ENCODE peak calls at places on chromosomes 13 and 19, in ten cellular contexts. B, N, V, F, Z, H, M, C, K and S are unnamed samples.

GRCh38 chr13:98647121-98647520 is 70.2 kb upstream of the STK24 start:
- DNase-seq in B (no peak), N (no peak), V (no peak), F (no peak), Z (no peak), H (no peak), M (no peak), C (no peak), K (no peak), S (no peak)

GRCh38 chr19:20423381-20424207 is 142.0 kb downstream of the ZNF737 start:
- DNase-seq in B (peak; percentile 15), N (peak; percentile 77), V (no peak), F (peak; percentile 60), Z (no peak), H (peak; percentile 47), M (peak; percentile 10), C (peak; percentile 74), K (peak; percentile 44), S (peak; percentile 40)

GRCh38 chr13:45873491-45874360 is 22.2 kb upstream of the SIAH3 start:
- DNase-seq in B (no peak), N (no peak), V (peak; percentile 27), F (no peak), Z (no peak), H (no peak), M (no peak), C (peak; percentile 25), K (no peak), S (no peak)

GRCh38 chr13:110546933-110547332 is 14.6 kb downstream of the RAB20 start:
- DNase-seq in B (no peak), N (peak; percentile 84), V (peak; percentile 5), F (no peak), Z (peak; percentile 85), H (no peak), M (peak; percentile 81), C (peak; percentile 94), K (peak; percentile 58), S (no peak)

GRCh38 chr19:35879068-35879467 is 10.7 kb downstream of the APLP1 start:
- DNase-seq in B (no peak), N (no peak), V (no peak), F (no peak), Z (no peak), H (no peak), M (no peak), C (no peak), K (no peak), S (no peak)

GRCh38 chr19:40626918-40627317 is 25.7 kb downstream of the LTBP4 start:
- DNase-seq in B (no peak), N (no peak), V (no peak), F (no peak), Z (no peak), H (no peak), M (no peak), C (no peak), K (no peak), S (no peak)

GRCh38 chr13:32019612-32020233 is 11.9 kb upstream of the FRY start:
- DNase-seq in B (no peak), N (no peak), V (no peak), F (peak; percentile 74), Z (no peak), H (no peak), M (no peak), C (peak; percentile 46), K (no peak), S (peak; percentile 7)

GRCh38 chr19:16435238-16435911 is 36.4 kb downstream of the EPS15L1 start:
- DNase-seq in B (no peak), N (peak; percentile 76), V (peak; percentile 88), F (peak; percentile 56), Z (no peak), H (no peak), M (no peak), C (peak; percentile 65), K (peak; percentile 64), S (no peak)

GRCh38 chr13:28741080-28741479 is 22.3 kb upstream of the SLC46A3 start:
- DNase-seq in B (no peak), N (no peak), V (no peak), F (no peak), Z (no peak), H (no peak), M (no peak), C (no peak), K (no peak), S (no peak)

GRCh38 chr19:47729468-47729798 is 15.9 kb upstream of the NOP53 start:
- DNase-seq in B (no peak), N (no peak), V (peak; percentile 79), F (no peak), Z (peak; percentile 39), H (no peak), M (no peak), C (peak; percentile 94), K (peak; percentile 60), S (no peak)

GRCh38 chr19:3838661-3839060 is 30.2 kb downstream of the ZFR2 start:
- DNase-seq in B (no peak), N (no peak), V (no peak), F (no peak), Z (no peak), H (no peak), M (no peak), C (no peak), K (no peak), S (no peak)

GRCh38 chr13:93996471-93996870 is 483.0 kb downstream of the DCT start:
- DNase-seq in B (no peak), N (no peak), V (no peak), F (no peak), Z (no peak), H (no peak), M (no peak), C (no peak), K (no peak), S (no peak)

GRCh38 chr13:48251616-48252081 is 18.6 kb downstream of the ITM2B start:
- DNase-seq in B (no peak), N (no peak), V (no peak), F (no peak), Z (no peak), H (no peak), M (no peak), C (no peak), K (no peak), S (no peak)

GRCh38 chr13:32045963-32046785 is 14.6 kb downstream of the FRY start:
- DNase-seq in B (no peak), N (no peak), V (no peak), F (no peak), Z (no peak), H (no peak), M (peak; percentile 64), C (no peak), K (peak; percentile 40), S (peak; percentile 9)

GRCh38 chr13:73223372-73223781 is 164.6 kb downstream of the KLF5 start:
- DNase-seq in B (no peak), N (no peak), V (no peak), F (no peak), Z (no peak), H (peak; percentile 70), M (no peak), C (no peak), K (no peak), S (no peak)

GRCh38 chr19:41398042-41398403 is 405 bp downstream of the BCKDHA start:
- DNase-seq in B (no peak), N (no peak), V (no peak), F (no peak), Z (no peak), H (no peak), M (no peak), C (no peak), K (no peak), S (no peak)

GRCh38 chr13:60230593-60230992 is 66.9 kb upstream of the DIAPH3 start:
- DNase-seq in B (no peak), N (no peak), V (no peak), F (peak; percentile 84), Z (no peak), H (no peak), M (no peak), C (peak; percentile 3), K (no peak), S (no peak)

GRCh38 chr19:54009440-54009839 is 18.0 kb downstream of the CACNG6 start:
- DNase-seq in B (no peak), N (no peak), V (no peak), F (no peak), Z (no peak), H (no peak), M (no peak), C (no peak), K (no peak), S (no peak)

GRCh38 chr19:18483119-18483518 is 38.8 kb downstream of the ELL start:
- DNase-seq in B (no peak), N (no peak), V (no peak), F (no peak), Z (no peak), H (no peak), M (peak; percentile 45), C (no peak), K (no peak), S (no peak)

GRCh38 chr13:112554214-112554850 is 33.6 kb downstream of the TUBGCP3 start:
- DNase-seq in B (no peak), N (no peak), V (no peak), F (no peak), Z (no peak), H (no peak), M (no peak), C (no peak), K (no peak), S (no peak)

GRCh38 chr19:45781282-45782161 is 768 bp downstream of the DMPK start:
- DNase-seq in B (no peak), N (no peak), V (no peak), F (no peak), Z (no peak), H (no peak), M (peak; percentile 32), C (no peak), K (no peak), S (no peak)

GRCh38 chr13:112781287-112781686 is 91.4 kb downstream of the ATP11A start:
- DNase-seq in B (no peak), N (no peak), V (no peak), F (no peak), Z (no peak), H (no peak), M (no peak), C (no peak), K (no peak), S (no peak)

GRCh38 chr19:12202250-12202649 is 39.4 kb downstream of the ZNF136 start:
- DNase-seq in B (peak; percentile 50), N (no peak), V (no peak), F (peak; percentile 40), Z (no peak), H (peak; percentile 52), M (no peak), C (peak; percentile 4), K (no peak), S (peak; percentile 42)

GRCh38 chr19:50817941-50818858 is 5.4 kb downstream of the KLK1 start:
- DNase-seq in B (no peak), N (no peak), V (no peak), F (peak; percentile 81), Z (no peak), H (peak; percentile 83), M (no peak), C (peak; percentile 79), K (no peak), S (no peak)

GRCh38 chr19:46610413-46610775 is 9.3 kb downstream of the CALM3 start:
- DNase-seq in B (no peak), N (peak; percentile 45), V (no peak), F (no peak), Z (no peak), H (no peak), M (no peak), C (no peak), K (no peak), S (no peak)

GRCh38 chr19:39400997-39401548 is 5.6 kb upstream of the ZFP36 start:
- DNase-seq in B (no peak), N (no peak), V (no peak), F (no peak), Z (no peak), H (no peak), M (no peak), C (no peak), K (no peak), S (no peak)

GRCh38 chr13:97257800-97258799 is 36.0 kb downstream of the MBNL2 start:
- DNase-seq in B (no peak), N (no peak), V (peak; percentile 54), F (no peak), Z (peak; percentile 66), H (peak; percentile 55), M (no peak), C (peak; percentile 80), K (peak; percentile 61), S (no peak)

GRCh38 chr13:60398438-60398891 is 1.4 kb downstream of the TDRD3 start:
- DNase-seq in B (no peak), N (no peak), V (no peak), F (no peak), Z (no peak), H (no peak), M (no peak), C (no peak), K (no peak), S (no peak)